ENCODE peak calls at places on chromosomes 11 and 22, in six cellular contexts. J is mesenchymal stem cell; O is stimulated activated CD4-positive, alpha-beta T cell treated with anti-CD3 and anti-CD28 coated beads, Interleukin-4, amount 100 ng/mL, for 48 hours; H is H54; V is stromal cell of bone marrow; T is K562. B is an unnamed sample.

GRCh38 chr11:69817265-69818236 is 1.7 kb downstream of the FGF3 start:
- DNase-seq in J (peak; percentile 18), O (no peak), H (no peak), V (no peak), T (peak; percentile 37), B (no peak)

GRCh38 chr11:6067502-6067901 is 36.9 kb upstream of the OR56A1 start:
- DNase-seq in J (no peak), O (no peak), H (no peak), V (no peak), T (no peak), B (no peak)

GRCh38 chr11:10436733-10437132 is 18.3 kb upstream of the AMPD3 start:
- DNase-seq in J (no peak), O (no peak), H (no peak), V (no peak), T (no peak), B (no peak)

GRCh38 chr11:100752371-100753073 is 65.4 kb downstream of the ARHGAP42 start:
- DNase-seq in J (no peak), O (no peak), H (no peak), V (no peak), T (no peak), B (no peak)

GRCh38 chr11:61480936-61481335 is 27.6 kb upstream of the LRRC10B start:
- DNase-seq in J (peak; percentile 40), O (no peak), H (no peak), V (no peak), T (no peak), B (peak; percentile 29)

GRCh38 chr11:1827095-1827797 is 7.5 kb upstream of the SYT8 start:
- DNase-seq in J (peak; percentile 50), O (no peak), H (peak; percentile 90), V (peak; percentile 63), T (no peak), B (peak; percentile 79)

GRCh38 chr11:104164028-104164520 is at the start of gene PDGFD:
- DNase-seq in J (peak; percentile 71), O (peak; percentile 3), H (peak; percentile 21), V (peak; percentile 23), T (no peak), B (peak; percentile 34)

GRCh38 chr11:1119282-1120146 is 38.2 kb upstream of the MUC5AC start:
- DNase-seq in J (no peak), O (no peak), H (no peak), V (no peak), T (no peak), B (no peak)

GRCh38 chr11:127670372-127670771 is 669.8 kb upstream of the KIRREL3 start:
- DNase-seq in J (no peak), O (no peak), H (no peak), V (no peak), T (no peak), B (no peak)

GRCh38 chr22:48663297-48663696 is 1164.4 kb downstream of the BRD1 start:
- DNase-seq in J (no peak), O (no peak), H (no peak), V (no peak), T (peak; percentile 55), B (no peak)